ENCODE peak calls at places on chromosomes 5 and 9, in nine cellular contexts. T, B, V, W, I, N, O, L and X are unnamed samples.
A peak's percentile ranks its signal among the peaks of the same experiment; 100 is the strongest.

GRCh38 chr5:90824436-90824835 is 265.8 kb downstream of the ADGRV1 start:
- DNase-seq in I (no peak), N (no peak), T (no peak), O (no peak), W (no peak), L (no peak), V (no peak), B (no peak), X (no peak)

GRCh38 chr5:133341915-133342710 is 270.2 kb downstream of the FSTL4 start:
- DNase-seq in O (no peak), W (no peak), I (no peak), B (no peak), T (no peak), V (peak; percentile 39), N (peak; percentile 41), L (no peak), X (no peak)

GRCh38 chr9:80957806-80958205 is 731.5 kb downstream of the TLE1 start:
- DNase-seq in B (no peak), I (no peak), N (no peak), W (no peak), L (no peak), O (no peak), V (no peak), T (peak; percentile 56), X (no peak)

GRCh38 chr9:6777218-6777902 is 19.6 kb downstream of the KDM4C start:
- DNase-seq in W (no peak), N (no peak), T (no peak), I (no peak), V (peak; percentile 90), O (no peak), B (no peak), L (no peak), X (no peak)

GRCh38 chr5:124157320-124157719 is 589.1 kb downstream of the ZNF608 start:
- DNase-seq in O (no peak), B (peak; percentile 23), I (peak; percentile 54), W (no peak), V (no peak), N (no peak), L (no peak), T (no peak), X (no peak)

GRCh38 chr5:38032149-38032548 is 192.3 kb upstream of the GDNF start:
- DNase-seq in W (no peak), T (no peak), L (no peak), B (no peak), V (no peak), N (no peak), I (no peak), O (no peak), X (no peak)

GRCh38 chr5:77065256-77065655 is 21.8 kb downstream of the ZBED3 start:
- DNase-seq in T (no peak), I (no peak), B (no peak), V (no peak), N (no peak), W (no peak), O (no peak), L (no peak), X (no peak)

GRCh38 chr5:136907371-136907770 is 542.0 kb upstream of the TRPC7 start:
- DNase-seq in B (no peak), T (no peak), L (no peak), V (peak; percentile 42), I (no peak), O (no peak), N (no peak), W (no peak), X (no peak)

GRCh38 chr5:104139840-104140239 is 577.3 kb upstream of the NUDT12 start:
- DNase-seq in W (no peak), T (no peak), O (no peak), V (peak; percentile 8), L (no peak), B (no peak), I (no peak), N (no peak), X (no peak)

GRCh38 chr9:113219186-113219936 is 1.7 kb downstream of the FKBP15 start:
- DNase-seq in O (no peak), V (no peak), I (peak; percentile 66), B (peak; percentile 27), N (no peak), L (no peak), W (no peak), T (no peak), X (no peak)

GRCh38 chr9:110464321-110464720 is 115.2 kb downstream of the SVEP1 start:
- DNase-seq in N (no peak), V (peak; percentile 66), I (peak; percentile 2), W (no peak), T (no peak), B (peak; percentile 8), O (no peak), L (no peak), X (no peak)

GRCh38 chr9:93264338-93265125 is 80.6 kb downstream of the WNK2 start:
- DNase-seq in W (no peak), I (no peak), O (peak; percentile 2), T (no peak), V (no peak), N (no peak), B (no peak), L (no peak), X (no peak)

GRCh38 chr9:98374385-98375051 is 119.1 kb upstream of the TBC1D2 start:
- DNase-seq in B (no peak), V (peak; percentile 13), I (no peak), T (peak; percentile 96), N (no peak), O (peak; percentile 90), W (no peak), L (peak; percentile 88), X (peak; percentile 36)
- H2AFZ ChIP-seq in B (no peak overlapping the region), V (no peak overlapping the region), I (no peak overlapping the region), T (peak overlapping the region; percentile 73), N (no peak overlapping the region), O (no peak overlapping the region), W (no peak overlapping the region), L (no peak overlapping the region), X (no peak overlapping the region)

GRCh38 chr5:179530069-179530998 is 20.0 kb upstream of the RUFY1 start:
- DNase-seq in N (peak; percentile 68), B (no peak), O (peak; percentile 75), W (no peak), I (no peak), V (peak; percentile 89), L (no peak), T (no peak), X (no peak)
- H3K4me3 ChIP-seq in N (peak overlapping the region; percentile 37), B (no peak overlapping the region), O (peak overlapping the region; percentile 31), W (no peak overlapping the region), I (no peak overlapping the region), V (peak overlapping the region; percentile 56), L (no peak overlapping the region), T (peak overlapping the region; percentile 61), X (no peak overlapping the region)

GRCh38 chr5:173744527-173744926 is 128.1 kb upstream of the BOD1 start:
- DNase-seq in W (no peak), V (peak; percentile 34), I (peak; percentile 46), N (peak; percentile 44), L (no peak), B (peak; percentile 35), O (no peak), T (no peak), X (no peak)

GRCh38 chr5:173745123-173745522 is 128.7 kb upstream of the BOD1 start:
- DNase-seq in B (peak; percentile 98), I (peak; percentile 99), N (no peak), V (peak; percentile 27), L (no peak), W (no peak), T (no peak), O (no peak), X (no peak)

GRCh38 chr5:173746050-173746449 is 129.6 kb upstream of the BOD1 start:
- DNase-seq in I (peak; percentile 59), O (no peak), L (peak; percentile 76), W (no peak), V (peak; percentile 46), N (no peak), B (peak; percentile 86), T (peak; percentile 54), X (peak; percentile 72)

GRCh38 chr5:173743641-173744343 is 127.3 kb upstream of the BOD1 start:
- DNase-seq in V (no peak), B (peak; percentile 79), W (no peak), L (no peak), I (peak; percentile 56), N (no peak), T (no peak), O (peak; percentile 30), X (no peak)

GRCh38 chr5:173745561-173745960 is 129.1 kb upstream of the BOD1 start:
- DNase-seq in I (no peak), T (no peak), V (no peak), O (no peak), B (no peak), N (no peak), L (no peak), W (no peak), X (no peak)
- H2AFZ ChIP-seq in I (peak overlapping the region; percentile 56), T (no peak overlapping the region), V (no peak overlapping the region), O (no peak overlapping the region), B (no peak overlapping the region), N (no peak overlapping the region), L (no peak overlapping the region), W (no peak overlapping the region), X (peak overlapping the region; percentile 29)

GRCh38 chr9:108621991-108622390 is 233.8 kb downstream of the ACTL7B start:
- DNase-seq in I (no peak), V (no peak), W (no peak), N (no peak), T (no peak), L (no peak), B (no peak), O (no peak), X (peak; percentile 19)

GRCh38 chr9:108617661-108618060 is 238.1 kb downstream of the ACTL7B start:
- DNase-seq in N (no peak), B (no peak), I (no peak), V (no peak), O (no peak), T (no peak), L (peak; percentile 38), W (no peak), X (no peak)

GRCh38 chr9:108618906-108619550 is 236.8 kb downstream of the ACTL7B start:
- DNase-seq in I (no peak), W (no peak), L (no peak), V (no peak), B (no peak), N (no peak), T (no peak), O (no peak), X (no peak)

GRCh38 chr9:108622467-108622866 is 233.3 kb downstream of the ACTL7B start:
- DNase-seq in L (no peak), V (no peak), B (no peak), T (peak; percentile 11), I (no peak), N (no peak), W (no peak), O (no peak), X (peak; percentile 67)

DNA sequence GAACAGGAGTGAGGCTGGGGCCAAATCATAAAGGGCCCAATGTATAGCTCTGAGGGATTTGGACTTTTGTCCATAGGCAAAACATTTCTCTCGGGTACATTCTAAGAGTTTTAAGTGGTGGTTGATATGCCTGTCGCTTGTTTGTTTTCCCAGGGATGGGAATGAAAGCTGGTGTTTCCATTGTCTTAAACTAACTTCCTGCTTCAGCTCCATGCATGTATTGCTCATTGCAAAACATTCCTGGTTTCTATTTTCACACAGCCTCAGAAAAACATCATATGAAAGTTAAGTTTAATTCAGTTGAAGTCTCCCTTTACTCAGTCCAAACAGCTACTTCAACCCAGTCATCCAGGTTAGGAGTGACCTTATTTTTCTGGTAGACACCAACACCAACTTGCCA is 235.0 kb downstream of the ACTL7B start:
- DNase-seq in W (no peak), L (no peak), B (no peak), T (no peak), O (no peak), V (no peak), N (no peak), I (no peak), X (no peak)
- H3K4me3 ChIP-seq in W (no peak overlapping the region), L (no peak overlapping the region), B (no peak overlapping the region), T (no peak overlapping the region), O (no peak overlapping the region), V (no peak overlapping the region), N (no peak overlapping the region), I (no peak overlapping the region), X (no peak overlapping the region)

GRCh38 chr5:173878224-173878967 is 9.8 kb upstream of the CPEB4 start:
- DNase-seq in I (no peak), V (no peak), T (no peak), O (no peak), B (no peak), N (no peak), L (no peak), W (no peak), X (no peak)
- H2AFZ ChIP-seq in I (peak overlapping the region; percentile 23), V (no peak overlapping the region), T (no peak overlapping the region), O (no peak overlapping the region), B (no peak overlapping the region), N (no peak overlapping the region), L (no peak overlapping the region), W (no peak overlapping the region), X (no peak overlapping the region)